ENCODE peak calls at places on chromosomes 11 and 22, in seven cellular contexts. H, F, P, Q, T, C and X are unnamed samples.
A peak's percentile ranks its signal among the peaks of the same experiment; 100 is the strongest.

GRCh38 chr11:118908931-118909618 is 16.7 kb downstream of the BCL9L start:
- DNase-seq in P (no peak), C (peak; percentile 75), H (peak; percentile 70), F (no peak), Q (peak; percentile 79), T (peak; percentile 69), X (peak; percentile 89)

GRCh38 chr22:50626856-50627451 is 998 bp downstream of the ARSA start:
- DNase-seq in T (no peak), F (no peak), H (no peak), P (no peak), Q (peak; percentile 22), C (no peak), X (no peak)

GRCh38 chr22:38866399-38867123 is 5.5 kb downstream of the CBX6 start:
- DNase-seq in Q (peak; percentile 93), T (no peak), P (no peak), F (peak; percentile 57), H (no peak), C (peak; percentile 38), X (no peak)

GRCh38 chr11:20530942-20531703 is 68.3 kb upstream of the SLC6A5 start:
- DNase-seq in T (peak; percentile 2), H (no peak), Q (no peak), P (no peak), F (no peak), C (no peak), X (no peak)

GRCh38 chr11:63165710-63166310 is 21.8 kb upstream of the SLC22A24 start:
- DNase-seq in C (no peak), H (no peak), T (no peak), F (no peak), Q (no peak), P (no peak), X (no peak)

GRCh38 chr22:43830931-43831560 is 18.9 kb upstream of the EFCAB6 start:
- DNase-seq in C (peak; percentile 24), F (no peak), T (no peak), H (no peak), P (no peak), Q (no peak), X (no peak)

GRCh38 chr11:72568861-72569260 is 105.4 kb downstream of the PDE2A start:
- DNase-seq in T (no peak), F (no peak), H (no peak), P (no peak), Q (no peak), C (no peak), X (no peak)

GRCh38 chr11:45022294-45023064 is 71.8 kb upstream of the TP53I11 start:
- DNase-seq in F (no peak), C (no peak), Q (no peak), P (no peak), H (no peak), T (no peak), X (no peak)

GRCh38 chr22:23524226-23524625 is 55.9 kb downstream of the IGLL1 start:
- DNase-seq in H (no peak), P (no peak), Q (no peak), F (no peak), T (no peak), C (no peak), X (no peak)

GRCh38 chr11:115709297-115709696 is 205.1 kb upstream of the CADM1 start:
- DNase-seq in F (no peak), H (no peak), T (no peak), C (no peak), Q (no peak), P (no peak), X (no peak)

GRCh38 chr11:75163917-75164316 is 13.0 kb downstream of the SLCO2B1 start:
- DNase-seq in H (no peak), F (no peak), C (no peak), P (no peak), Q (no peak), T (no peak), X (no peak)

GRCh38 chr11:27470166-27470565 is 2.4 kb downstream of the LGR4 start:
- DNase-seq in F (no peak), P (no peak), H (no peak), T (no peak), Q (no peak), C (no peak), X (no peak)